ENCODE peak calls at places on chromosomes 2 and 18, in ten cellular contexts. D is uterus, Y is GM23338, I is BE2C, Z is tibial nerve, T is pancreas, X is K562, O is neuronal stem cell, M is lung, L is adipocyte. R is an unnamed sample.

GRCh38 chr2:137980459-137980858 is 16.2 kb downstream of the HNMT start:
- DNase-seq in O (no peak), L (peak; percentile 66), D (no peak), I (no peak), T (no peak), X (no peak), Y (no peak), M (no peak), Z (no peak), R (no peak)

GRCh38 chr2:236643480-236643879 is 73.9 kb downstream of the ACKR3 start:
- DNase-seq in I (no peak), D (peak; percentile 10), Z (no peak), X (no peak), O (no peak), T (no peak), M (no peak), Y (no peak), L (no peak), R (no peak)

GRCh38 chr18:49177812-49178211 is 227.0 kb upstream of the SMAD7 start:
- DNase-seq in D (no peak), L (peak; percentile 52), I (no peak), Y (no peak), T (no peak), X (no peak), Z (no peak), M (no peak), O (no peak), R (no peak)

GRCh38 chr2:230893881-230894781 is 29.4 kb downstream of the ITM2C start:
- DNase-seq in X (no peak), I (peak; percentile 2), Z (no peak), L (no peak), D (no peak), Y (no peak), O (no peak), T (no peak), M (no peak), R (no peak)

GRCh38 chr2:127035212-127035611 is 71.7 kb downstream of the BIN1 start:
- DNase-seq in I (no peak), T (no peak), O (no peak), L (no peak), M (no peak), D (no peak), Z (no peak), X (no peak), Y (peak; percentile 31), R (no peak)

GRCh38 chr2:26068602-26069298 is 34.9 kb downstream of the RAB10 start:
- DNase-seq in Z (no peak), L (peak; percentile 75), D (no peak), Y (peak; percentile 52), O (no peak), M (no peak), X (peak; percentile 64), I (no peak), T (no peak), R (no peak)

GRCh38 chr2:20514596-20515269 is 67.9 kb downstream of the RHOB start:
- DNase-seq in T (no peak), I (no peak), X (no peak), L (peak; percentile 93), Z (no peak), O (no peak), D (peak; percentile 59), M (no peak), Y (peak; percentile 22), R (no peak)

GRCh38 chr2:64062840-64063239 is 43.6 kb upstream of the VPS54 start:
- DNase-seq in I (no peak), L (peak; percentile 64), Z (no peak), M (no peak), D (no peak), X (no peak), Y (no peak), T (peak; percentile 67), O (no peak), R (no peak)

GRCh38 chr18:3451989-3452749 is 2.2 kb downstream of the TGIF1 start:
- DNase-seq in D (peak; percentile 73), X (peak; percentile 37), O (peak; percentile 54), Y (peak; percentile 54), L (peak; percentile 71), T (peak; percentile 27), Z (peak; percentile 50), I (no peak), M (peak; percentile 49), R (peak; percentile 73)

GRCh38 chr2:95277246-95277906 is 3.1 kb downstream of the PROM2 start:
- DNase-seq in D (no peak), M (no peak), I (no peak), X (peak; percentile 72), L (no peak), Y (peak; percentile 65), Z (no peak), O (no peak), T (peak; percentile 70), R (peak; percentile 79)

GRCh38 chr18:73316513-73316912 is 448.7 kb upstream of the NETO1 start:
- DNase-seq in X (no peak), Y (no peak), Z (no peak), O (no peak), D (no peak), I (no peak), L (peak; percentile 39), T (no peak), M (no peak), R (no peak)

GRCh38 chr2:36433311-36434217 is 78.0 kb downstream of the CRIM1 start:
- DNase-seq in M (no peak), Y (no peak), D (peak; percentile 51), O (no peak), L (peak; percentile 78), Z (no peak), I (peak; percentile 23), T (no peak), X (no peak), R (no peak)

GRCh38 chr2:187581125-187581896 is 27.1 kb upstream of the TFPI start:
- DNase-seq in O (peak; percentile 57), L (peak; percentile 85), Z (no peak), T (no peak), X (peak; percentile 53), M (no peak), Y (peak; percentile 83), D (no peak), I (peak; percentile 19), R (no peak)

DNA sequence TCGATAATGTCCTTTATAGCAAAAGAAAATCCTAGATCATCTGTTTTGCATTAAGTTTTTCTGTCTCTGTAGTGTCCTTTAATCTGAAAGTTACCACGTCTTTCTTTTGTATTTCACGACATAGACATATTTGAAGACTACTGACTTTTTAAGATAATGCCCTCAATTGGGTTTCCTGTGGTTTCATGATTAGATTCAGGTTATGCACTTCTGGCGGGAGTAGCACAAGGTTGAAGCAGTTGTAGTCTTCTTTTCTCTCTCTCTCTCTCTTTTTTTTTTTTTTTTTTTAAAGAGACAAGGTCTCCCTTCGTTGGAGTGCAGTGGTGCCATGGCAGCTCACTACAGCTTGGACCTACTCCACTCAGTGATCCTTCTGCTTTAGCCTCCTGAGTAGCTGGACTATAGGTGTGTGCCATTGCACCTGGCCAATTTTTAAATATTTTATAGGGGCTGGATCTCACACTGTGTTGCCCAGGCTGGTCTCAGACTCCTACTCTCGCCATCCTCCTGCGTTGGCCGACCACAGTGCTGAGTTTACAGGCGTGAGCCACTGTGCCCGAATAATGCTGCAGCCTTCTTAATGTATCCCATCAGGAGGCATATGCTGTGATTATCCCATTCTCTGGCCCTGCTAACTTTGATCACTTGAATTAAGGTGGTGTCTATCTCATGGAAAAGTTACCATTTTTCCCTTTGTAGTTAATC is 3.9 kb downstream of the INPP4A start:
- DNase-seq in O (no peak), I (no peak), M (peak; percentile 18), X (no peak), L (no peak), D (no peak), T (no peak), Y (no peak), Z (no peak), R (no peak)
- H3K4me1 ChIP-seq in O (peaks cover 2% of the 10 kb centered on the region), I (no peaks in the 10 kb centered on the region), M (peaks cover 11% of the 10 kb centered on the region), X (peaks cover 16% of the 10 kb centered on the region), L (peaks cover 10% of the 10 kb centered on the region), D (no peaks in the 10 kb centered on the region), T (no peaks in the 10 kb centered on the region), Y (peaks cover 49% of the 10 kb centered on the region), Z (peaks cover 37% of the 10 kb centered on the region), R (peaks cover 25% of the 10 kb centered on the region)

DNA sequence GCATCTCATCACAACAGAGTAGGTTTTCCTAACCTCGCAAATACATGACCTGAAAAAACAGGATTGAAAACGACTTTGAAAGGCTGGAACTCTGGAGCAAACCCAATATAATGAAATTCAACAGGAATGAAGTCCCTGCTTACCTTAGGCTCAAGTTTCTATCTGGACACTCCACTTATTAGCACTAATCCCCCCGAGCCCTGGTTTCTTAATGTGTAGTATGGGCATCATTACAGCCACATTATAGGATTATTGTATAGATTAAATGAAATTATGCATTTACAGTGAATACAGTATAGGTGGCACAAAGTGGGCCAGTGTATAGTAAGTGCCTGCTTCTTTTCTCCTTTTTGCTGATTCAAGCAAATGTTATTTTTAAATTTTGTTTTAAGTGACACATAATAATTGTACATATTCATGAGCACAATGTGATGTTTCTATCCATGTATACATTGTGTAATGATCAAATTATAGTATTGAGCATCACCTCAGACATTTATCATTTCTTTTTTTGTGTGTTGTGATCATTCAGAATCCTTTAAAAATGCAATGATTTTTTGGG is 114.7 kb upstream of the THOC1 start:
- DNase-seq in L (no peak), O (no peak), D (no peak), I (no peak), X (no peak), Z (no peak), Y (no peak), M (no peak), T (no peak), R (no peak)
- H3K4me3 ChIP-seq in L (no peak overlapping the region), O (no peak overlapping the region), D (no peak overlapping the region), I (no peak overlapping the region), X (no peak overlapping the region), Z (no peak overlapping the region), Y (no peak overlapping the region), M (no peak overlapping the region), T (no peak overlapping the region), R (no peak overlapping the region)

GRCh38 chr2:220276736-220277444 is 649.5 kb downstream of the SLC4A3 start:
- DNase-seq in X (no peak), I (no peak), T (no peak), L (peak; percentile 75), Y (no peak), Z (no peak), O (no peak), D (no peak), M (no peak), R (no peak)
- H3K4me1 ChIP-seq in X (no peaks in the 10 kb centered on the region), I (no peaks in the 10 kb centered on the region), T (peaks cover 15% of the 10 kb centered on the region), L (peaks cover 58% of the 10 kb centered on the region), Y (no peaks in the 10 kb centered on the region), Z (peaks cover 8% of the 10 kb centered on the region), O (no peaks in the 10 kb centered on the region), D (no peaks in the 10 kb centered on the region), M (no peaks in the 10 kb centered on the region), R (peaks cover 30% of the 10 kb centered on the region)

DNA sequence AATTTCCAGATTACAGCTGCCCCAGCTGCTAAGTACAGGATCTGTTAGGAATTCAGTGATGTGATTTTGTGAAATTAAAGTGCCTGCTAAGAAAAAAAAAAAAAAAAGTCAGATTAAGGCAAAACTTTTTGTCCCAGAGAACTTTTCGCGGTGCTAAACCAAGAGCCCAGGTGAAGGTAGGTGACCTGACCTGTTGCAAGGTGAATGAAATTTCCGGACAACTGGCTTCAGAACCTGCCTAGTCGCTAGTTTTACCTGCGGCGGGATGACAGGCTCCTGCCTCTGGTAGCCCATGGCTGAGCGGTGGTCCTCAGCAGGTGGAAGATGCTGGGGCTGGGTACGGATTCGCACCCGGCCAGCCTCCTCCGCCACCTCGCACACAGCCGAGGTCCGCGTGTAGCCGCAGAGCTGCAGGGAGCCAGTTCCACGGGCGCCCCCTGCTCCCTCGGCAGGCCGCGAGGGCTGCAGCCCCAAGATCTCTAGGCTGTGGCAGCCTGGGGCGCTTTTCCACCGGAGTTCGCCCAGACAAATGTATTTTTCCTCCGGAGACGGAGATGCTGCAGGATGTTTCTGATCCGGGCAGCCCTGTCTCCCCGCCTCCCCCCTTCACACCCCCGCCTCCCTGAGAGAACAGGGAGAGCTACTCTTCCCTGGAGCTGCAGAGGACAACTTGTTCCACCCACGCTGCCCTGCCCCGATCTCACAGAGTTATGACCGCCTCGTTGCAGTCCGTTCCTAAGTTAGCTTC is at the start of gene SLC38A11:
- DNase-seq in O (no peak), Z (no peak), Y (peak; percentile 46), D (peak; percentile 17), T (no peak), L (peak; percentile 54), M (no peak), X (no peak), I (peak; percentile 53), R (peak; percentile 42)
- H3K4me3 ChIP-seq in O (no peak within 1 kb of the TSS), Z (peak within 1 kb of the TSS; percentile 54), Y (peak within 1 kb of the TSS; percentile 37), D (peak within 1 kb of the TSS; percentile 14), T (peak within 1 kb of the TSS; percentile 46), L (peak within 1 kb of the TSS; percentile 74), M (no peak within 1 kb of the TSS), X (no peak within 1 kb of the TSS), I (peak within 1 kb of the TSS; percentile 66), R (peak within 1 kb of the TSS; percentile 45)